ENCODE peak calls at places on chromosomes 6 and 20, in four cellular contexts. Z is GM23338, K is GM23248, C is PC-3. J is an unnamed sample.

GRCh38 chr6:153024401-153025017 is 22.0 kb upstream of the MTRF1L start:
- DNase-seq in Z (peak), K (peak), C (peak), J (peak)

GRCh38 chr20:17172826-17173420 is 53.9 kb upstream of the PCSK2 start:
- DNase-seq in Z (no peak), K (peak), C (no peak), J (no peak)

GRCh38 chr6:84739866-84740208 is 24.6 kb downstream of the TBX18 start:
- DNase-seq in Z (no peak), K (peak), C (no peak), J (no peak)

GRCh38 chr20:50572922-50573777 is 63.0 kb downstream of the PTPN1 start:
- DNase-seq in Z (no peak), K (peak), C (no peak), J (no peak)

GRCh38 chr20:31674895-31675827 is 37.4 kb downstream of the COX4I2 start:
- DNase-seq in Z (no peak), K (peak), C (peak), J (no peak)

GRCh38 chr6:127119361-127120108 is 1.1 kb downstream of the RSPO3 start:
- DNase-seq in Z (peak), K (peak), C (no peak), J (no peak)

GRCh38 chr6:18835976-18836375 is 448.8 kb downstream of the RNF144B start:
- DNase-seq in Z (no peak), K (no peak), C (peak), J (no peak)

GRCh38 chr20:61932711-61933480 is 132.8 kb downstream of the TAF4 start:
- DNase-seq in Z (no peak), K (no peak), C (no peak), J (no peak)

GRCh38 chr20:38159949-38160756 is 4.9 kb downstream of the TGM2 start:
- DNase-seq in Z (no peak), K (no peak), C (no peak), J (no peak)

GRCh38 chr20:31560094-31560899 is 44.8 kb upstream of the ID1 start:
- DNase-seq in Z (peak), K (peak), C (peak), J (peak)

GRCh38 chr6:150695652-150696051 is 96.0 kb downstream of the PLEKHG1 start:
- DNase-seq in Z (no peak), K (peak), C (peak), J (no peak)

GRCh38 chr6:108497883-108498282 is 62.8 kb upstream of the FOXO3 start:
- DNase-seq in Z (peak), K (peak), C (peak), J (peak)

GRCh38 chr6:105835373-105835772 is 250.8 kb upstream of the PRDM1 start:
- DNase-seq in Z (peak), K (no peak), C (peak), J (peak)

GRCh38 chr20:44460795-44461141 is 14.9 kb upstream of the TTPAL start:
- DNase-seq in Z (peak), K (peak), C (peak), J (peak)

GRCh38 chr6:109458774-109459531 is 3.4 kb upstream of the MICAL1 start:
- DNase-seq in Z (no peak), K (no peak), C (no peak), J (no peak)

GRCh38 chr6:42113929-42114636 is 28.3 kb downstream of the C6orf132 start:
- DNase-seq in Z (no peak), K (peak), C (peak), J (no peak)

GRCh38 chr6:122789078-122789861 is at the start of gene SMPDL3A:
- DNase-seq in Z (peak), K (peak), C (peak), J (peak)
- H3K4me2 ChIP-seq in Z (peak), K (peak), C (peak), J (peak)

GRCh38 chr6:17417817-17418216 is 24.4 kb downstream of the CAP2 start:
- DNase-seq in Z (peak), K (peak), C (peak), J (peak)
- H3K4me3 ChIP-seq in Z (no peak), K (peak), C (peak), J (peak)

DNA sequence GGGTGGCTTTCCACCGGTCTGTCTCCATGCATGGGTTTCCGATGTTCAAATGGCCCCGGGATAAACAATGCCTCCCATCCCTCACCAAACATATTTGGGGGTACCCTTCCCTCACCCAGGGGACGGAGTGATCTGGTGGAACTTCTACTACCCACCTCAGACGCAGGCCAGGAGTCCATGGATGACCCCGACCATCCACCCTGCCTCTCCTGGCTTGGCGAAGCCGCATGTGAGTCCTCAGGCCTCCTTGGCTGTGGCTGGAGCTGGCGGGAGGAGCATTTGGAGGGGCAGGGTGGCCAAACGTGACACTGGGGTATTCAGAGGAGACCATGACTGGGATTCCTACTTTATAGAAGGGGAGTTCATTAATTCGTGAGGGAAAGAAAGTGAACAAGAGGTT is 45.9 kb upstream of the FRMD1 start:
- DNase-seq in Z (no peak), K (no peak), C (no peak), J (no peak)
- H3K4me2 ChIP-seq in Z (no peak), K (no peak), C (no peak), J (no peak)

GRCh38 chr20:46937140-46937523 is 42.5 kb downstream of the EYA2 start:
- DNase-seq in Z (no peak), K (no peak), C (no peak), J (no peak)

GRCh38 chr20:46934746-46935283 is 40.2 kb downstream of the EYA2 start:
- DNase-seq in Z (no peak), K (no peak), C (no peak), J (no peak)

GRCh38 chr20:46937827-46938226 is 43.2 kb downstream of the EYA2 start:
- DNase-seq in Z (no peak), K (no peak), C (no peak), J (no peak)

GRCh38 chr20:46936415-46937139 is 41.9 kb downstream of the EYA2 start:
- DNase-seq in Z (no peak), K (no peak), C (no peak), J (no peak)

DNA sequence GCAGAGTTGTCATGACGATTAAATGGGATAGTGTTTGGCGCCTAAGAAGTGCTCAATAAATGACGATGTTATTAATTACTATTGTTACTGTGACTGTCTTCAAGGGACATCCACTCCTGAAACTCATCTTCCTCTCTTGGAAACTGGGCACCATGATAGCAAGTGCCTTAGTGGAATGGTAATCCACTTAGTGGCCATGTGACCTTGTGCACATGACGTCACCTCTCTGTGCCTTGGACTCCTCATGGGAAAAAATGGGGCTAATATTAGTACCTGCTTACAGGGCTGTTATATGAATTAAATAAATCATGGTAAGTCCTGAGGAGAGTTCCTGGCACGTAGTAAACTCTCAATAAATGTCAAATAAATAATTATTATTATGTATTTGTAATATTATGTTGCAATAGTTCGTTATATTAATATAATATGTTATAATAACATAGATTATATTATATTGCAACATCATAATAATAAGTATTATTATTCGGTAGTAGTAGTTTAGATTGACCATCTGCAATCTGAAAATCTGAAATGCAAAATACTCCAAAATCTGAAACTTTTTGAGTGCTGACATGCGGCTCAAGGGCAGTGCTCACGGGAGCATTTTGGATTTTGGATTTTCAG is 40.9 kb downstream of the EYA2 start:
- DNase-seq in Z (no peak), K (no peak), C (no peak), J (no peak)
- H3K4me3 ChIP-seq in Z (no peak), K (no peak), C (no peak), J (no peak)

GRCh38 chr6:116528800-116529199 is 16.7 kb downstream of the TRAPPC3L start:
- DNase-seq in Z (no peak), K (peak), C (peak), J (no peak)
- H3K4me2 ChIP-seq in Z (no peak), K (peak), C (no peak), J (peak)

DNA sequence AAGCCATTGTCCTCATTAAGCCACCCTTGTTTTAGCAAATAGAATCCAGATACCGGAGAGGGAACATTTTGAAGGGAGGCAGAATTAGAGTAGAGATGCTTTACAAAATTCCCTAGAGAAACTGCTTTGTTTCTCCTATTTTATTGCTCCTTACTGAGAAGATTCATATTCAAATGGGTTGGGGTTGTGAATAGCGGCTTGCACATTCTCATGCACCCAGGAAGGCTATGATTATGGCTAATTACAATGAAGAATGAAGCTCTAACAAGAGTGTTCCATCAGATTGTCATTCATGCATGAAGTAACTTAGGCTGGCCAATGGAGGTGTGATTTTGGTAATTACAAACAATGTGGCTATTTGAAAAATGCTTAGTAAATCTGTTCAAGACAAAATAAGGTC is 129.5 kb downstream of the PACRG start:
- DNase-seq in Z (peak), K (no peak), C (no peak), J (no peak)
- H3K4me3 ChIP-seq in Z (peak), K (peak), C (peak), J (no peak)

GRCh38 chr20:41027872-41028358 is 707 bp upstream of the TOP1 start:
- DNase-seq in Z (no peak), K (no peak), C (no peak), J (no peak)
- H3K4me2 ChIP-seq in Z (peak), K (peak), C (peak), J (peak)

J was measured in A549.